ENCODE peak calls at places on chromosomes 2 and 18, in nine cellular contexts. N is psoas muscle; X is left ventricle myocardium inferior; G is CD8-positive, alpha-beta memory T cell; A is keratinocyte; K is cardiac muscle cell; L is hepatocyte; S is CD4-positive, CD25-positive, alpha-beta regulatory T cell; F is thoracic aorta. I is an unnamed sample.
A peak's percentile ranks its signal among the peaks of the same experiment; 100 is the strongest.

GRCh38 chr2:99543247-99543646 is 53.4 kb upstream of the REV1 start:
- DNase-seq in N (no peak), X (no peak), G (no peak), A (no peak), K (no peak), L (no peak), S (no peak), F (no peak), I (no peak)

GRCh38 chr18:48975817-48976649 is 25.3 kb upstream of the SMAD7 start:
- DNase-seq in N (peak; percentile 83), X (peak; percentile 48), G (peak; percentile 36), A (no peak), K (peak; percentile 90), L (peak; percentile 90), S (peak; percentile 39), F (no peak), I (peak; percentile 63)

GRCh38 chr2:105517814-105518705 is 119.2 kb upstream of the FHL2 start:
- DNase-seq in N (peak; percentile 87), X (peak; percentile 87), G (no peak), A (no peak), K (no peak), L (no peak), S (no peak), F (peak; percentile 30), I (peak; percentile 84)

GRCh38 chr2:232438951-232439757 is 16.8 kb upstream of the ALPI start:
- DNase-seq in N (peak; percentile 52), X (no peak), G (peak; percentile 21), A (no peak), K (peak; percentile 23), L (no peak), S (peak; percentile 12), F (no peak), I (no peak)

GRCh38 chr18:67665266-67665665 is 148.7 kb upstream of the DSEL start:
- DNase-seq in N (no peak), X (no peak), G (no peak), A (no peak), K (no peak), L (no peak), S (no peak), F (no peak), I (no peak)

GRCh38 chr2:233480490-233481202 is 85.9 kb downstream of the USP40 start:
- DNase-seq in N (peak; percentile 93), X (no peak), G (no peak), A (no peak), K (no peak), L (no peak), S (no peak), F (no peak), I (no peak)

GRCh38 chr2:6845312-6845711 is 20.4 kb downstream of the CMPK2 start:
- DNase-seq in N (no peak), X (no peak), G (no peak), A (no peak), K (peak; percentile 22), L (no peak), S (peak; percentile 35), F (no peak), I (no peak)

GRCh38 chr2:23658466-23658942 is 268.4 kb downstream of the ATAD2B start:
- DNase-seq in N (peak; percentile 60), X (peak; percentile 43), G (no peak), A (no peak), K (no peak), L (peak; percentile 81), S (peak; percentile 24), F (no peak), I (peak; percentile 46)

GRCh38 chr2:97870396-97870843 is 125.3 kb downstream of the TMEM131 start:
- DNase-seq in N (no peak), X (no peak), G (no peak), A (peak; percentile 30), K (peak; percentile 4), L (peak; percentile 25), S (peak; percentile 87), F (no peak), I (no peak)

GRCh38 chr2:164142755-164143154 is 406.9 kb upstream of the FIGN start:
- DNase-seq in N (no peak), X (no peak), G (no peak), A (no peak), K (no peak), L (no peak), S (no peak), F (no peak), I (no peak)

GRCh38 chr2:109513749-109514588 is 99.8 kb downstream of the SEPTIN10 start:
- DNase-seq in N (no peak), X (no peak), G (no peak), A (peak; percentile 19), K (no peak), L (peak; percentile 64), S (no peak), F (peak; percentile 28), I (peak; percentile 34)

GRCh38 chr2:117523267-117523666 is 291.2 kb upstream of the DDX18 start:
- DNase-seq in N (peak; percentile 54), X (peak; percentile 66), G (no peak), A (no peak), K (peak; percentile 79), L (peak; percentile 78), S (no peak), F (no peak), I (peak; percentile 45)

GRCh38 chr2:64730551-64731305 is 77.0 kb upstream of the SERTAD2 start:
- DNase-seq in N (peak; percentile 51), X (peak; percentile 38), G (peak; percentile 63), A (no peak), K (peak; percentile 75), L (peak; percentile 75), S (peak; percentile 64), F (peak; percentile 11), I (peak; percentile 77)

GRCh38 chr2:34552337-34552736 is 953.2 kb upstream of the FAM98A start:
- DNase-seq in N (no peak), X (no peak), G (no peak), A (no peak), K (no peak), L (no peak), S (no peak), F (no peak), I (no peak)

GRCh38 chr18:77422974-77423373 is 173.3 kb downstream of the GALR1 start:
- DNase-seq in N (no peak), X (no peak), G (no peak), A (no peak), K (no peak), L (no peak), S (no peak), F (no peak), I (no peak)

GRCh38 chr2:50831666-50832065 is 200.3 kb downstream of the NRXN1 start:
- DNase-seq in N (no peak), X (no peak), G (no peak), A (no peak), K (no peak), L (no peak), S (no peak), F (no peak), I (no peak)

GRCh38 chr2:207182916-207183315 is 17.2 kb upstream of the KLF7 start:
- DNase-seq in N (no peak), X (no peak), G (no peak), A (no peak), K (no peak), L (no peak), S (no peak), F (no peak), I (no peak)

GRCh38 chr2:236887519-236887918 is 198.2 kb upstream of the COPS8 start:
- DNase-seq in N (no peak), X (no peak), G (no peak), A (no peak), K (no peak), L (peak; percentile 72), S (no peak), F (peak; percentile 58), I (no peak)

GRCh38 chr2:71496156-71496770 is 42.9 kb downstream of the DYSF start:
- DNase-seq in N (no peak), X (no peak), G (no peak), A (no peak), K (no peak), L (no peak), S (no peak), F (no peak), I (no peak)
- H3K4me1 ChIP-seq in N (peaks cover 63% of the 10 kb centered on the region), X (peaks cover 66% of the 10 kb centered on the region), G (no peaks in the 10 kb centered on the region), A (peaks cover 54% of the 10 kb centered on the region), K (peaks cover 6% of the 10 kb centered on the region), L (no peaks in the 10 kb centered on the region), S (no peaks in the 10 kb centered on the region), F (peaks cover 26% of the 10 kb centered on the region), I (peaks cover 48% of the 10 kb centered on the region)

GRCh38 chr2:36374586-36374985 is 19.0 kb downstream of the CRIM1 start:
- DNase-seq in N (no peak), X (no peak), G (no peak), A (no peak), K (no peak), L (no peak), S (no peak), F (no peak), I (no peak)
- H3K4me1 ChIP-seq in N (peaks cover 97% of the 10 kb centered on the region), X (peaks cover 78% of the 10 kb centered on the region), G (no peaks in the 10 kb centered on the region), A (peaks cover 94% of the 10 kb centered on the region), K (peaks cover 36% of the 10 kb centered on the region), L (peaks cover 47% of the 10 kb centered on the region), S (no peaks in the 10 kb centered on the region), F (peaks cover 93% of the 10 kb centered on the region), I (peaks cover 53% of the 10 kb centered on the region)

GRCh38 chr18:7577706-7578105 is 10.6 kb downstream of the PTPRM start:
- DNase-seq in N (no peak), X (no peak), G (no peak), A (no peak), K (peak; percentile 62), L (no peak), S (no peak), F (no peak), I (no peak)
- H3K4me1 ChIP-seq in N (peaks cover 41% of the 10 kb centered on the region), X (peaks cover 93% of the 10 kb centered on the region), G (no peaks in the 10 kb centered on the region), A (peaks cover 30% of the 10 kb centered on the region), K (peaks cover 11% of the 10 kb centered on the region), L (peaks cover 6% of the 10 kb centered on the region), S (no peaks in the 10 kb centered on the region), F (peaks cover 32% of the 10 kb centered on the region), I (peaks cover 37% of the 10 kb centered on the region)

DNA sequence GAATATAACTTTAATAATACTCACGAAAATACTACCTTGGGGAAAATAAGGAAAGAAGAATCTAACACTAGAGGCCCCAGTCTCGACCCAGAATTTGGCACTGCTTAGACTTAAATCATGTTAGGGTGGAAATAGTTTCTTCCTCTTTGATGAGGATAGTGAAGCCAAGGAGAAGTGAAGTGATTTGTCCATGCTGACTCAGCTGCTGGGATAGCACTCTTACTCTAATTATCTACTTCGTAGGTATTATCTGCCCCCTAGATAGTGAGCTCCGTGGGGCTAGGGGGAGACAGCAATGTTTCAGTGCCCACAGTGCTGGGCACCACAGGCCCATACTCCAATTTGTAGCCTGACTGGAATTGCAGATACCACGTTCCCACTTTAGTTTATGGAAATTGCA is 2.6 kb downstream of the KCTD1 start:
- DNase-seq in N (no peak), X (no peak), G (no peak), A (no peak), K (no peak), L (no peak), S (no peak), F (no peak), I (no peak)
- H3K4me1 ChIP-seq in N (peaks cover 13% of the 10 kb centered on the region), X (peaks cover 73% of the 10 kb centered on the region), G (peaks cover 4% of the 10 kb centered on the region), A (peaks cover 56% of the 10 kb centered on the region), K (peaks cover 22% of the 10 kb centered on the region), L (peaks cover 37% of the 10 kb centered on the region), S (peaks cover 23% of the 10 kb centered on the region), F (peaks cover 48% of the 10 kb centered on the region), I (peaks cover 12% of the 10 kb centered on the region)

GRCh38 chr2:189146553-189146952 is 33.0 kb downstream of the COL5A2 start:
- DNase-seq in N (no peak), X (no peak), G (no peak), A (no peak), K (no peak), L (no peak), S (no peak), F (no peak), I (no peak)
- H3K4me1 ChIP-seq in N (no peaks in the 10 kb centered on the region), X (peaks cover 13% of the 10 kb centered on the region), G (no peaks in the 10 kb centered on the region), A (no peaks in the 10 kb centered on the region), K (no peaks in the 10 kb centered on the region), L (peaks cover 5% of the 10 kb centered on the region), S (no peaks in the 10 kb centered on the region), F (peaks cover 63% of the 10 kb centered on the region), I (no peaks in the 10 kb centered on the region)